ENCODE peak calls at places on chromosomes 6 and 20, in four cellular contexts. B, Q, P and W are unnamed samples.

GRCh38 chr6:157215702-157216101 is 107.6 kb downstream of the TMEM242 start:
- DNase-seq in B (no peak), P (no peak), Q (no peak), W (no peak)

GRCh38 chr6:134123666-134124208 is 71.3 kb upstream of the SLC2A12 start:
- DNase-seq in B (peak), Q (peak), P (peak), W (peak)

GRCh38 chr6:90907931-90908655 is 321.2 kb upstream of the MAP3K7 start:
- DNase-seq in Q (no peak), P (no peak), B (no peak), W (no peak)

GRCh38 chr20:56517641-56518040 is 6.9 kb upstream of the FAM209A start:
- DNase-seq in P (no peak), B (no peak), Q (no peak), W (no peak)

GRCh38 chr6:28315628-28316027 is 20.3 kb downstream of the ZSCAN31 start:
- DNase-seq in Q (no peak), B (no peak), P (no peak), W (no peak)

GRCh38 chr20:16437387-16437990 is 135.8 kb downstream of the KIF16B start:
- DNase-seq in B (no peak), Q (no peak), P (no peak), W (no peak)

GRCh38 chr6:7680393-7681075 is 45.4 kb upstream of the BMP6 start:
- DNase-seq in Q (no peak), P (no peak), B (no peak), W (no peak)

GRCh38 chr6:15577550-15578171 is 85.2 kb downstream of the DTNBP1 start:
- DNase-seq in Q (no peak), B (no peak), P (no peak), W (no peak)

GRCh38 chr20:38877483-38877882 is 48.7 kb upstream of the FAM83D start:
- DNase-seq in B (no peak), P (no peak), Q (no peak), W (no peak)

GRCh38 chr20:46330072-46330763 is 21.9 kb upstream of the CDH22 start:
- DNase-seq in Q (no peak), B (no peak), P (no peak), W (no peak)

GRCh38 chr6:159608961-159609673 is 83.9 kb downstream of the SOD2 start:
- DNase-seq in P (peak), Q (peak), B (peak), W (no peak)

GRCh38 chr6:139367810-139368321 is 6.6 kb downstream of the CITED2 start:
- DNase-seq in P (no peak), B (no peak), Q (no peak), W (no peak)

GRCh38 chr6:57256541-57256940 is 34.4 kb upstream of the RAB23 start:
- DNase-seq in B (no peak), Q (no peak), P (no peak), W (no peak)

GRCh38 chr20:43040427-43040826 is 149.3 kb downstream of the PTPRT start:
- DNase-seq in Q (peak), P (peak), B (peak), W (no peak)

GRCh38 chr6:37170273-37171140 is 555 bp downstream of the PIM1 start:
- DNase-seq in B (no peak), Q (no peak), P (peak), W (no peak)

DNA sequence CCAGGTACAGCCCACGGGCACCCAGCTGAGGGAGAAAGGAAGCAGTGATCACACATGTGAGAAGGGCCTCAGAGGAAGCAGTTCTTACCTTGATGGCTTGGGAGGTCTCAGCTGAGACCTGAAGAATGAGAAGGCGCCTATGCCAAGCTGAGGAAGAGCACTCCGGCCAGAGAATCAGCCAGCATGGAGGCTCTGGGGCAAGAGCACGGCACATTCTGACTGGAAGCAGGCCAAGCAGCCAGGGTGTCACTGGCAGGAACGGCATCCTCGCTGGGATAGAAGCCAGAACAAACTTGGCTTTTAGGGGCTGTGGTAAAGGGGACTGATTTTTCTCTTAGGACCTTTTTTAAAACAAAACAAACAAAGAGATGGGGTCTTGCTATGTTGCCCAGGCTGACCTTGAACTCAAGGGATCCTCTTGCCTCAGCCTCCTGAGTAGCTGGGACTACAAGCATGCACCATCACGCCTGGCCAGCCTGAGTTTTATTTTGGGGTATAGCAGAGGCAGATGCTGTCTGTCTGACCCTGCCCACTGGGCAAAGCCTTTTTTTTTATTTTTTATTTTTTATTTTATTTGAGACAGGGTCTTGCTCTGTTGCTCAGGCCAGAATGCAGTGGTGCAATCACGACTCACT is 17.6 kb downstream of the GHRH start:
- DNase-seq in P (no peak), B (no peak), Q (no peak), W (no peak)
- TF ChIP-seq CHD4 in P (no peak), B (no peak), Q (no peak), W (no peak)

DNA sequence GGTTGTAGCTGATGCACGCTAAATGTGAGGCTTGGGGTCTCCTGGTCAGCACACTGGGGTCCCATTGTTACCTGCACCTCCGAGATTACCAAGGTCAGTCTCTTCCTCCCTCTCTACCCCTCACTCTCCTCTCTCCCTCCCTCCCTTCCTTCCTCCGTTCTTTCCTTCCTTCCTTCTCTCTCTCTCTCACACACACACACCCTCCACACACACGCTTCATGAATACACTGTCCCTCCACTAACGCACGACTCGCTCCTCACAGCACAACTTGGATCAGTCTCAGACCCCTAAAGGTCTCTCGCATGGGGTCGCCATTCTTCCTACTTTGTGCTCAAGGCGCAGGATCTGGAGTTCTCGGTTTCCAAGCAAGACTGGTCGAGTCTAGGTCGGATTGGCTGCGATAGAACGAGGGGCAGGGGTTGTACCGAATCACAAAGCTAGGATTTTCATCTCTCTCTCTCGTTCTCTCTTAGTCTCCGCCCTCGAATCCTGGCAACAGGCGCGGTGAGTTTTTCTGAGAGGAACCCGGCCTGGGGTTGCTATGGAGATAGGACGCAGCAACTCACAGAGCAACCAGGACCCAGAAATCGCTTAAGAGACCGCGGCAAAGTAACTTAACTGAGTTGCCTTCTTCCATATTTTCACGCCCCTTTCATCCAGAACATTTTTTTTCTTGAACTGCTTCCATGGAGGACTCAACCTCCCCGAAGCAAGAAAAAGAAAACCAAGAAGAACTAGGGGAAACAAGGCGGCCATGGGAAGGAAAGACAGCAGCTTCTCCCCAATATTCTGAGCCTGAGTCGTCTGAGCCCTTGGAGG is at the start of gene RSPH4A:
- DNase-seq in Q (peak), P (peak), B (peak), W (peak)
- H3K27ac ChIP-seq in Q (no peak), P (no peak), B (peak), W (no peak)

GRCh38 chr6:135909737-135910387 is 58.4 kb downstream of the PDE7B start:
- DNase-seq in Q (peak), P (peak), B (peak), W (peak)
- TF ChIP-seq CHD4 in Q (no peak), P (no peak), B (no peak), W (no peak)

GRCh38 chr6:154458565-154459475 is 51.7 kb downstream of the CNKSR3 start:
- DNase-seq in P (no peak), Q (no peak), B (no peak), W (no peak)

GRCh38 chr6:154460306-154461071 is 50.0 kb downstream of the CNKSR3 start:
- DNase-seq in P (no peak), B (no peak), Q (peak), W (no peak)

GRCh38 chr6:154457046-154457713 is 53.3 kb downstream of the CNKSR3 start:
- DNase-seq in B (no peak), Q (no peak), P (no peak), W (no peak)

GRCh38 chr6:154459513-154459912 is 51.0 kb downstream of the CNKSR3 start:
- DNase-seq in Q (no peak), P (no peak), B (no peak), W (no peak)

DNA sequence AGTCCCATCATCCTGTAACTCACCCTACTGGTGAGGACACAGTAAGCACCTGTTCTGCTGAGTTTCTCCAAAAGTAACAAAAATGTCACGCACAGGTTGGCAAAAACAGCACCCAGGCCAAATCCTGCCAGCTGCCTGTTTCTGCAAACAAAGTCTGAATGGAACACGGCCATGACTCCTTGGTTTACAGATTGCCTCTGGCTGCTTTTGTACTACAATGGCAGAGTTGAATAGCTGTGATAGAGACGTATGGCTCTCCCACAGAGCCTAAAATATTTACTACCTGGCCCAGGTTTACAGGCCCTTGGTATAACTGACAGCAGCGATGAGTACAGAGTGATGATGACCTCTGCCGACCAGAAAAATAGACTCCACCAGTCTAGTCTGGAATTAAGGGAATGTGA is 52.6 kb downstream of the CNKSR3 start:
- DNase-seq in Q (no peak), P (no peak), B (no peak), W (no peak)
- H3K27ac ChIP-seq in Q (peak), P (no peak), B (no peak), W (no peak)

GRCh38 chr6:131652472-131652871 is 15.4 kb downstream of the ENPP3 start:
- DNase-seq in B (no peak), Q (no peak), P (no peak), W (no peak)
- TF ChIP-seq CHD4 in B (no peak), Q (no peak), P (no peak), W (no peak)